ENCODE peak calls at places on chromosomes 7 and 10, in ten cellular contexts. One of them, this sample, is unnamed.

GRCh38 chr7:14805105-14805719 is 97.3 kb downstream of the DGKB start:
- DNase-seq in psoas muscle: no peak
- DNase-seq in mucosa of descending colon: no peak
- DNase-seq in CD8-positive, alpha-beta T cell: no peak
- DNase-seq in adrenal gland: no peak
- DNase-seq in H9: no peak
- DNase-seq in esophagus squamous epithelium: no peak
- DNase-seq in RWPE1: no peak
- DNase-seq in neural progenitor cell: no peak
- DNase-seq in heart right ventricle: no peak
- DNase-seq in this sample: no peak

GRCh38 chr7:5429857-5430611 is 6.4 kb upstream of the TNRC18 start:
- DNase-seq in psoas muscle: peak
- DNase-seq in mucosa of descending colon: peak
- DNase-seq in CD8-positive, alpha-beta T cell: no peak
- DNase-seq in adrenal gland: peak
- DNase-seq in H9: no peak
- DNase-seq in esophagus squamous epithelium: no peak
- DNase-seq in RWPE1: peak
- DNase-seq in neural progenitor cell: peak
- DNase-seq in heart right ventricle: peak
- DNase-seq in this sample: no peak

GRCh38 chr7:16428672-16429071 is 7.3 kb upstream of the CRPPA start:
- DNase-seq in psoas muscle: no peak
- DNase-seq in mucosa of descending colon: no peak
- DNase-seq in CD8-positive, alpha-beta T cell: no peak
- DNase-seq in adrenal gland: no peak
- DNase-seq in H9: no peak
- DNase-seq in esophagus squamous epithelium: no peak
- DNase-seq in RWPE1: no peak
- DNase-seq in neural progenitor cell: no peak
- DNase-seq in heart right ventricle: no peak
- DNase-seq in this sample: no peak

GRCh38 chr7:151428393-151429231 is 11.3 kb downstream of the CRYGN start:
- DNase-seq in psoas muscle: no peak
- DNase-seq in mucosa of descending colon: no peak
- DNase-seq in CD8-positive, alpha-beta T cell: no peak
- DNase-seq in adrenal gland: no peak
- DNase-seq in H9: no peak
- DNase-seq in esophagus squamous epithelium: no peak
- DNase-seq in RWPE1: no peak
- DNase-seq in neural progenitor cell: peak
- DNase-seq in heart right ventricle: no peak
- DNase-seq in this sample: no peak

GRCh38 chr10:22911067-22911466 is 16.8 kb upstream of the ARMC3 start:
- DNase-seq in psoas muscle: no peak
- DNase-seq in mucosa of descending colon: no peak
- DNase-seq in CD8-positive, alpha-beta T cell: no peak
- DNase-seq in adrenal gland: no peak
- DNase-seq in H9: no peak
- DNase-seq in esophagus squamous epithelium: no peak
- DNase-seq in RWPE1: no peak
- DNase-seq in neural progenitor cell: no peak
- DNase-seq in heart right ventricle: no peak
- DNase-seq in this sample: no peak

GRCh38 chr10:58512470-58513188 is at the start of gene BICC1:
- DNase-seq in psoas muscle: peak
- DNase-seq in mucosa of descending colon: peak
- DNase-seq in CD8-positive, alpha-beta T cell: no peak
- DNase-seq in adrenal gland: peak
- DNase-seq in H9: peak
- DNase-seq in esophagus squamous epithelium: no peak
- DNase-seq in RWPE1: peak
- DNase-seq in neural progenitor cell: peak
- DNase-seq in heart right ventricle: peak
- DNase-seq in this sample: peak

GRCh38 chr7:149666360-149666905 is 107.0 kb downstream of the ZNF467 start:
- DNase-seq in psoas muscle: no peak
- DNase-seq in mucosa of descending colon: no peak
- DNase-seq in CD8-positive, alpha-beta T cell: no peak
- DNase-seq in adrenal gland: no peak
- DNase-seq in H9: no peak
- DNase-seq in esophagus squamous epithelium: no peak
- DNase-seq in RWPE1: no peak
- DNase-seq in neural progenitor cell: no peak
- DNase-seq in heart right ventricle: no peak
- DNase-seq in this sample: no peak

GRCh38 chr7:151456276-151456675 is 16.3 kb upstream of the CRYGN start:
- DNase-seq in psoas muscle: no peak
- DNase-seq in mucosa of descending colon: no peak
- DNase-seq in CD8-positive, alpha-beta T cell: no peak
- DNase-seq in adrenal gland: no peak
- DNase-seq in H9: peak
- DNase-seq in esophagus squamous epithelium: no peak
- DNase-seq in RWPE1: no peak
- DNase-seq in neural progenitor cell: no peak
- DNase-seq in heart right ventricle: no peak
- DNase-seq in this sample: no peak

GRCh38 chr7:3943265-3943664 is 642.2 kb downstream of the SDK1 start:
- DNase-seq in psoas muscle: no peak
- DNase-seq in mucosa of descending colon: no peak
- DNase-seq in CD8-positive, alpha-beta T cell: no peak
- DNase-seq in adrenal gland: no peak
- DNase-seq in H9: no peak
- DNase-seq in esophagus squamous epithelium: no peak
- DNase-seq in RWPE1: no peak
- DNase-seq in neural progenitor cell: no peak
- DNase-seq in heart right ventricle: no peak
- DNase-seq in this sample: no peak

GRCh38 chr10:121495719-121496118 is 102.5 kb downstream of the FGFR2 start:
- DNase-seq in psoas muscle: no peak
- DNase-seq in mucosa of descending colon: no peak
- DNase-seq in CD8-positive, alpha-beta T cell: no peak
- DNase-seq in adrenal gland: no peak
- DNase-seq in H9: no peak
- DNase-seq in esophagus squamous epithelium: no peak
- DNase-seq in RWPE1: no peak
- DNase-seq in neural progenitor cell: no peak
- DNase-seq in heart right ventricle: no peak
- DNase-seq in this sample: no peak

GRCh38 chr7:120985130-120985758 is 3.3 kb upstream of the CPED1 start:
- DNase-seq in psoas muscle: no peak
- DNase-seq in mucosa of descending colon: no peak
- DNase-seq in CD8-positive, alpha-beta T cell: no peak
- DNase-seq in adrenal gland: no peak
- DNase-seq in H9: no peak
- DNase-seq in esophagus squamous epithelium: no peak
- DNase-seq in RWPE1: no peak
- DNase-seq in neural progenitor cell: no peak
- DNase-seq in heart right ventricle: no peak
- DNase-seq in this sample: no peak

GRCh38 chr7:108254259-108254658 is 124.1 kb upstream of the LAMB4 start:
- DNase-seq in psoas muscle: no peak
- DNase-seq in mucosa of descending colon: no peak
- DNase-seq in CD8-positive, alpha-beta T cell: no peak
- DNase-seq in adrenal gland: no peak
- DNase-seq in H9: no peak
- DNase-seq in esophagus squamous epithelium: no peak
- DNase-seq in RWPE1: no peak
- DNase-seq in neural progenitor cell: no peak
- DNase-seq in heart right ventricle: no peak
- DNase-seq in this sample: no peak

GRCh38 chr7:77679608-77680007 is 16.7 kb upstream of the RSBN1L start:
- DNase-seq in psoas muscle: no peak
- DNase-seq in mucosa of descending colon: no peak
- DNase-seq in CD8-positive, alpha-beta T cell: no peak
- DNase-seq in adrenal gland: no peak
- DNase-seq in H9: no peak
- DNase-seq in esophagus squamous epithelium: no peak
- DNase-seq in RWPE1: no peak
- DNase-seq in neural progenitor cell: no peak
- DNase-seq in heart right ventricle: no peak
- DNase-seq in this sample: no peak

GRCh38 chr7:44103941-44104879 is at the start of gene AEBP1:
- DNase-seq in psoas muscle: peak
- DNase-seq in mucosa of descending colon: peak
- DNase-seq in CD8-positive, alpha-beta T cell: peak
- DNase-seq in adrenal gland: no peak
- DNase-seq in H9: peak
- DNase-seq in esophagus squamous epithelium: no peak
- DNase-seq in RWPE1: no peak
- DNase-seq in neural progenitor cell: peak
- DNase-seq in heart right ventricle: no peak
- DNase-seq in this sample: peak

GRCh38 chr7:44106311-44107065 is 2.3 kb downstream of the AEBP1 start:
- DNase-seq in psoas muscle: no peak
- DNase-seq in mucosa of descending colon: no peak
- DNase-seq in CD8-positive, alpha-beta T cell: no peak
- DNase-seq in adrenal gland: no peak
- DNase-seq in H9: no peak
- DNase-seq in esophagus squamous epithelium: no peak
- DNase-seq in RWPE1: no peak
- DNase-seq in neural progenitor cell: no peak
- DNase-seq in heart right ventricle: no peak
- DNase-seq in this sample: no peak

GRCh38 chr7:44103566-44103940 is 592 bp upstream of the AEBP1 start:
- DNase-seq in psoas muscle: no peak
- DNase-seq in mucosa of descending colon: no peak
- DNase-seq in CD8-positive, alpha-beta T cell: no peak
- DNase-seq in adrenal gland: no peak
- DNase-seq in H9: no peak
- DNase-seq in esophagus squamous epithelium: no peak
- DNase-seq in RWPE1: no peak
- DNase-seq in neural progenitor cell: no peak
- DNase-seq in heart right ventricle: no peak
- DNase-seq in this sample: no peak

GRCh38 chr7:44105832-44106231 is 1.7 kb downstream of the AEBP1 start:
- DNase-seq in psoas muscle: no peak
- DNase-seq in mucosa of descending colon: no peak
- DNase-seq in CD8-positive, alpha-beta T cell: no peak
- DNase-seq in adrenal gland: no peak
- DNase-seq in H9: no peak
- DNase-seq in esophagus squamous epithelium: no peak
- DNase-seq in RWPE1: no peak
- DNase-seq in neural progenitor cell: no peak
- DNase-seq in heart right ventricle: no peak
- DNase-seq in this sample: no peak

GRCh38 chr7:44104880-44105771 is 981 bp downstream of the AEBP1 start:
- DNase-seq in psoas muscle: no peak
- DNase-seq in mucosa of descending colon: peak
- DNase-seq in CD8-positive, alpha-beta T cell: no peak
- DNase-seq in adrenal gland: no peak
- DNase-seq in H9: no peak
- DNase-seq in esophagus squamous epithelium: no peak
- DNase-seq in RWPE1: no peak
- DNase-seq in neural progenitor cell: peak
- DNase-seq in heart right ventricle: no peak
- DNase-seq in this sample: no peak
- TF ChIP-seq CTCF in psoas muscle: no peak
- TF ChIP-seq CTCF in mucosa of descending colon: no peak
- TF ChIP-seq CTCF in CD8-positive, alpha-beta T cell: no peak
- TF ChIP-seq CTCF in adrenal gland: no peak
- TF ChIP-seq CTCF in H9: no peak
- TF ChIP-seq CTCF in esophagus squamous epithelium: no peak
- TF ChIP-seq CTCF in RWPE1: no peak
- TF ChIP-seq CTCF in neural progenitor cell: no peak
- TF ChIP-seq CTCF in heart right ventricle: no peak
- TF ChIP-seq CTCF in this sample: no peak

GRCh38 chr10:91597397-91597881 is 35.4 kb downstream of the PPP1R3C start:
- DNase-seq in psoas muscle: no peak
- DNase-seq in mucosa of descending colon: no peak
- DNase-seq in CD8-positive, alpha-beta T cell: no peak
- DNase-seq in adrenal gland: no peak
- DNase-seq in H9: no peak
- DNase-seq in esophagus squamous epithelium: no peak
- DNase-seq in RWPE1: peak
- DNase-seq in neural progenitor cell: no peak
- DNase-seq in heart right ventricle: no peak
- DNase-seq in this sample: no peak
- TF ChIP-seq CTCF in psoas muscle: no peak
- TF ChIP-seq CTCF in mucosa of descending colon: no peak
- TF ChIP-seq CTCF in CD8-positive, alpha-beta T cell: no peak
- TF ChIP-seq CTCF in adrenal gland: no peak
- TF ChIP-seq CTCF in H9: no peak
- TF ChIP-seq CTCF in esophagus squamous epithelium: no peak
- TF ChIP-seq CTCF in RWPE1: no peak
- TF ChIP-seq CTCF in neural progenitor cell: no peak
- TF ChIP-seq CTCF in heart right ventricle: no peak
- TF ChIP-seq CTCF in this sample: no peak

DNA sequence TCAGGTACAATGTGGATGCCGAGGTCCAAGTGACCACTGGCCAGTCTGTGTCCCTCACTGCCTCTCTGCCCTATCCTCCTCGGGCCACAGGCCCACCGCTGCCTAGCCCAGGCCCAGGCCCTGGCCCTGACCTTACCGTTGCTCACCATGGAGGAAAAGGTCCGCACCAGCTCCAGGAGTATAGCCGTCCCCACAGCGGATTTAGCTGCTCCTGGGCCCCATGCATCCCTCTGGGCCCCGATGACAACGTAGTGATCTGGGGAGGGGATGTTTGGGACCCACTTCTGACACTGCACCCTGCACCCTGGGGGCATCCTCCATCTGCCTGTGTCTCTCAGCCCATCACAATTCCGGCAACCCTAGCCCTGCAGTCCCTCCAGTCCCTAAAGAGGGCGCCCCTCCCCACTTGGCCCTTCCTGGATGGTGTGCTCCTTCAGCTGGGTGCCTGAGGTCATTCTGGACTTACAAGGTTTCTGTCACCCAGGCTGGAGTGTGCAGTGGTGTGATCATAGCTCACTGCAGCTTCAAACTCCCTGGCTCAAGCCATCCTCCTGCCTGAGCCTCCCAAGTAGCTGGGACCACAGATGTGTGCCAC is 12.1 kb downstream of the TFR2 start:
- DNase-seq in psoas muscle: no peak
- DNase-seq in mucosa of descending colon: no peak
- DNase-seq in CD8-positive, alpha-beta T cell: peak
- DNase-seq in adrenal gland: no peak
- DNase-seq in H9: peak
- DNase-seq in esophagus squamous epithelium: no peak
- DNase-seq in RWPE1: no peak
- DNase-seq in neural progenitor cell: peak
- DNase-seq in heart right ventricle: no peak
- DNase-seq in this sample: peak
- TF ChIP-seq CTCF in psoas muscle: no peak
- TF ChIP-seq CTCF in mucosa of descending colon: no peak
- TF ChIP-seq CTCF in CD8-positive, alpha-beta T cell: peak
- TF ChIP-seq CTCF in adrenal gland: no peak
- TF ChIP-seq CTCF in H9: peak
- TF ChIP-seq CTCF in esophagus squamous epithelium: no peak
- TF ChIP-seq CTCF in RWPE1: peak
- TF ChIP-seq CTCF in neural progenitor cell: peak
- TF ChIP-seq CTCF in heart right ventricle: no peak
- TF ChIP-seq CTCF in this sample: peak

GRCh38 chr10:124625831-124626238 is 118.3 kb downstream of the FAM53B start:
- DNase-seq in psoas muscle: no peak
- DNase-seq in mucosa of descending colon: no peak
- DNase-seq in CD8-positive, alpha-beta T cell: no peak
- DNase-seq in adrenal gland: no peak
- DNase-seq in H9: no peak
- DNase-seq in esophagus squamous epithelium: no peak
- DNase-seq in RWPE1: no peak
- DNase-seq in neural progenitor cell: no peak
- DNase-seq in heart right ventricle: peak
- DNase-seq in this sample: no peak
- TF ChIP-seq CTCF in psoas muscle: no peak
- TF ChIP-seq CTCF in mucosa of descending colon: no peak
- TF ChIP-seq CTCF in CD8-positive, alpha-beta T cell: no peak
- TF ChIP-seq CTCF in adrenal gland: no peak
- TF ChIP-seq CTCF in H9: no peak
- TF ChIP-seq CTCF in esophagus squamous epithelium: no peak
- TF ChIP-seq CTCF in RWPE1: no peak
- TF ChIP-seq CTCF in neural progenitor cell: no peak
- TF ChIP-seq CTCF in heart right ventricle: no peak
- TF ChIP-seq CTCF in this sample: no peak

This sample was measured in endothelial cell.